ENCODE peak calls at places on chromosomes 6 and 20, in seven cellular contexts. M is A549, W is SK-N-SH, S is upper lobe of left lung, L is tibial nerve, Y is H1, A is stomach. F is an unnamed sample.

GRCh38 chr6:67630146-67630545 is 1004.9 kb upstream of the ADGRB3 start:
- DNase-seq in W (no peak), Y (no peak), S (no peak), L (no peak), A (no peak), M (no peak), F (no peak)

GRCh38 chr20:38216736-38217595 is 43.6 kb downstream of the KIAA1755 start:
- DNase-seq in M (no peak), A (no peak), L (no peak), Y (no peak), S (peak), W (no peak), F (no peak)

GRCh38 chr6:37483917-37484785 is 15.5 kb downstream of the CCDC167 start:
- DNase-seq in W (peak), A (peak), L (no peak), M (peak), S (peak), Y (peak), F (peak)

GRCh38 chr6:138145402-138145801 is 16.3 kb upstream of the ARFGEF3 start:
- DNase-seq in W (no peak), A (no peak), L (no peak), M (no peak), Y (no peak), S (no peak), F (no peak)

GRCh38 chr6:144471986-144472385 is 186.9 kb downstream of the UTRN start:
- DNase-seq in A (no peak), Y (no peak), M (no peak), W (no peak), L (no peak), S (no peak), F (no peak)

GRCh38 chr6:43171284-43172126 is 436 bp downstream of the SRF start:
- DNase-seq in W (peak), L (no peak), M (no peak), A (no peak), S (peak), Y (no peak), F (no peak)

GRCh38 chr20:38337561-38338140 is 8.6 kb upstream of the LBP start:
- DNase-seq in M (peak), Y (peak), S (no peak), L (no peak), W (peak), A (no peak), F (no peak)

GRCh38 chr6:131282417-131282816 is 147.2 kb downstream of the AKAP7 start:
- DNase-seq in L (no peak), S (no peak), A (no peak), M (no peak), Y (no peak), W (no peak), F (no peak)

GRCh38 chr20:1010659-1011058 is 8.5 kb upstream of the RSPO4 start:
- DNase-seq in M (no peak), L (no peak), Y (no peak), S (no peak), A (no peak), W (no peak), F (no peak)

GRCh38 chr20:24935786-24936525 is 13.1 kb upstream of the CST7 start:
- DNase-seq in W (no peak), L (no peak), M (no peak), A (no peak), Y (no peak), S (no peak), F (no peak)

GRCh38 chr6:137571854-137572253 is 77.7 kb upstream of the OLIG3 start:
- DNase-seq in S (no peak), Y (no peak), M (peak), W (peak), A (peak), L (no peak), F (no peak)

GRCh38 chr6:155646443-155646842 is 190.8 kb upstream of the NOX3 start:
- DNase-seq in Y (no peak), L (no peak), M (no peak), S (no peak), W (no peak), A (no peak), F (no peak)

GRCh38 chr6:142853244-142854180 is 91.5 kb downstream of the HIVEP2 start:
- DNase-seq in Y (no peak), W (no peak), M (no peak), L (no peak), S (no peak), A (no peak), F (no peak)

GRCh38 chr6:142848156-142848555 is 96.8 kb downstream of the HIVEP2 start:
- DNase-seq in W (no peak), S (no peak), L (no peak), Y (no peak), M (no peak), A (no peak), F (no peak)

GRCh38 chr6:142851601-142852000 is 93.4 kb downstream of the HIVEP2 start:
- DNase-seq in A (no peak), Y (no peak), L (no peak), M (no peak), S (no peak), W (no peak), F (no peak)

GRCh38 chr6:142848969-142849368 is 96.0 kb downstream of the HIVEP2 start:
- DNase-seq in A (no peak), Y (no peak), S (no peak), M (no peak), W (no peak), L (no peak), F (no peak)

GRCh38 chr6:142850653-142851434 is 94.1 kb downstream of the HIVEP2 start:
- DNase-seq in L (no peak), A (no peak), Y (no peak), S (no peak), M (no peak), W (no peak), F (no peak)
- TF ChIP-seq EP300 in L (no peak), A (no peak), Y (no peak), S (no peak), M (no peak), W (no peak), F (no peak)

DNA sequence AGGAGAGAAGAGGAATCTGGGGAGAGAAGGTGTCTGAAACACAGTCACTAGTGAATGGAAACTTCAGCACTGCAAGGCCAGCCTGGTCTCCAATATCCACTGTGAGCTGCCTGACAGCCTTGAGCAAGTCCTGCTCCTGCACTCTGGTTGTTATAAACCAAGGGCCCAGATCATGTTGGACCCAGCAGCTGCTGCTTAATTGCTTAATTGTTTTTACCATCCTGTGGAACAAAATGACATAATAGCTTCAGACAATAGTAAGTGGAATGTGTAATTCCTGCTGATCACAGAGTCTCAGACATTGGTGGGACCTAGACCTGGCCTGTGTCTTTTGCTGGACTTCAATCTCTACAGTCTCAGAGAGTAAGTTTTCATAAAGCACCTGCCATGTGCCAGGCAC is 833.7 kb downstream of the TFAP2A start:
- DNase-seq in S (no peak), Y (no peak), W (no peak), M (no peak), L (no peak), A (no peak), F (no peak)
- H3K4me3 ChIP-seq in S (no peak), Y (no peak), W (no peak), M (no peak), L (no peak), A (no peak), F (no peak)

GRCh38 chr6:170578909-170579308 is 5.5 kb downstream of the PDCD2 start:
- DNase-seq in A (no peak), M (no peak), L (no peak), W (no peak), Y (no peak), S (no peak), F (no peak)

GRCh38 chr6:170583736-170584180 is 679 bp downstream of the PDCD2 start:
- DNase-seq in W (no peak), M (no peak), L (no peak), S (no peak), A (no peak), Y (no peak), F (no peak)

GRCh38 chr6:170584954-170585498 is 589 bp upstream of the PDCD2 start:
- DNase-seq in M (no peak), S (no peak), W (no peak), A (peak), Y (peak), L (no peak), F (no peak)

GRCh38 chr6:170584181-170584953 is at the start of gene PDCD2:
- DNase-seq in A (peak), L (peak), Y (peak), M (peak), W (peak), S (peak), F (peak)
- TF ChIP-seq EP300 in A (no peak), L (peak), Y (no peak), M (no peak), W (no peak), S (peak), F (no peak)

DNA sequence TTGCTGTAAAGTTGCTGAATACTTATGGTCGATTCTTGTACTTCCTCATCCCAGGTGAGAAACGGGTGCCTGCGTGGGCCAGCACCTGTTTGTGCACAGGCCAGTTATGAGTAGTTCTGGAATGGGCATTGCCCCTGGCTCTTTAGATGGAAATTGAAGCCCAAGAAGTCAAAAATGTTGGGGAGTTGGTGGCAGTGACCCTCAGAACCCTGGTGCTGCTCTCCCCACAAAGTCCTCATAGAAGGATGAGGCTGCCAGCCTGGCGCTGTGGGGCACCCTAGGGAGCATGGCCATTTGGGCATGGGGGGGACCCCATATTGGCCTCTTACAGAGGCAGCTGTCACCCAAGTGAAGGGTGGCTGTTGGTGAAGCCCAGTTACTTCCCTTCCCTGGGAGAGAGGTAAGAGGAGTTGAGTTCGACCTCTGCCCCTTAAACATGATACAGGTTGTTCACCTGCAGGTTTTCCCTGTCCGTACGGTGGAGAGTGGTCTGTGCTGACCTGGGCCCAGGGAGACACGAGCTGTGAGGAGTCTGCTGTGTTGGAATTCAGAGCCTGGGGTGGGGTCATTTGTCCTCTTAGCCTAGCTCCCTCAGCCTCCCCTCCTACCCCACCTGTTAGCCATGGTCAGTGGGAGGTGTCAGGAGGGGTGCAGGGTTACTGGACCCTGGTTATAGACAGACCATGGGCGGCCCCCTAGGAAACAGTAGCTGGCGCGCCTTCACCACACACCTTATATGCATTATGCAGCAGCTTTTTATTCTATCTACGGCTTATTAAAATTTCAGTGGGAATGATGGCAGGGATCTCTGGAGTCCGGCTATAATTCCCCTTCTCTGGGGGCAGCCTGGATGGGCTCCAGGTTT is 4.9 kb downstream of the HMGA1 start:
- DNase-seq in L (no peak), Y (no peak), M (no peak), W (no peak), A (no peak), S (no peak), F (no peak)
- H3K4me3 ChIP-seq in L (no peak), Y (no peak), M (no peak), W (no peak), A (no peak), S (no peak), F (no peak)

DNA sequence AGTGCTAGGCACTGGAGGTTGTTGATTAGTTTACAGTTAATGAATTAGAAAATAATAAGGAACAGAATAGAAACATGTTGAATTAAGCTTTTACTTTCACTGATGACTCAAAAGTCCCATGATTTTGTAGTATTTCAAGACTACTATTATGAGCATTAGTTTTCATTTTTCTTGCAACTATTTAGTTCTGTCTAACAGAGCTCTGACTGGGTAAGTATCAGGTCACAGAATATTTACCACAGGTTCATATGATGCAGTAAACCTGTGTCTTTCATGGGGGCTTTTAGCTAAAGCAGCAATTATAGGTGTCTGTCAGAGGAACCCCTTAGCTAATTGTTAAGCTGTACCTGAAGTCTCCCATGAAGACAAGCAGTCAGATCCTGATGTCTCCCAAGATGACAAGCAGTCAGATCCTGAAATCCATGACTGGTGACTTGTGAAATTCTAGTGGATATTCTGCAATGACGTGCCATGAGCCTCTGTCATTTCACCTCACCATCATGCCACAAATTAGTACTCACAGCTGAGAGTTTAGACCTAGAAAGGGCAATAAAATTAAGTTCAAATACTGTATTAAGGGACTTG is 8.2 kb upstream of the GPR31 start:
- DNase-seq in A (no peak), Y (no peak), S (no peak), W (no peak), M (no peak), L (no peak), F (no peak)
- TF ChIP-seq EP300 in A (no peak), Y (no peak), S (no peak), W (no peak), M (no peak), L (no peak), F (no peak)

GRCh38 chr20:46898433-46898832 is 3.8 kb downstream of the EYA2 start:
- DNase-seq in S (no peak), W (no peak), A (no peak), M (no peak), Y (no peak), L (no peak), F (no peak)
- H3K4me3 ChIP-seq in S (no peak), W (no peak), A (no peak), M (no peak), Y (no peak), L (no peak), F (no peak)

GRCh38 chr20:18165553-18165952 is 27.9 kb downstream of the KAT14 start:
- DNase-seq in L (no peak), A (no peak), M (no peak), S (no peak), Y (no peak), W (no peak), F (no peak)
- TF ChIP-seq EP300 in L (no peak), A (no peak), M (no peak), S (no peak), Y (no peak), W (no peak), F (no peak)

DNA sequence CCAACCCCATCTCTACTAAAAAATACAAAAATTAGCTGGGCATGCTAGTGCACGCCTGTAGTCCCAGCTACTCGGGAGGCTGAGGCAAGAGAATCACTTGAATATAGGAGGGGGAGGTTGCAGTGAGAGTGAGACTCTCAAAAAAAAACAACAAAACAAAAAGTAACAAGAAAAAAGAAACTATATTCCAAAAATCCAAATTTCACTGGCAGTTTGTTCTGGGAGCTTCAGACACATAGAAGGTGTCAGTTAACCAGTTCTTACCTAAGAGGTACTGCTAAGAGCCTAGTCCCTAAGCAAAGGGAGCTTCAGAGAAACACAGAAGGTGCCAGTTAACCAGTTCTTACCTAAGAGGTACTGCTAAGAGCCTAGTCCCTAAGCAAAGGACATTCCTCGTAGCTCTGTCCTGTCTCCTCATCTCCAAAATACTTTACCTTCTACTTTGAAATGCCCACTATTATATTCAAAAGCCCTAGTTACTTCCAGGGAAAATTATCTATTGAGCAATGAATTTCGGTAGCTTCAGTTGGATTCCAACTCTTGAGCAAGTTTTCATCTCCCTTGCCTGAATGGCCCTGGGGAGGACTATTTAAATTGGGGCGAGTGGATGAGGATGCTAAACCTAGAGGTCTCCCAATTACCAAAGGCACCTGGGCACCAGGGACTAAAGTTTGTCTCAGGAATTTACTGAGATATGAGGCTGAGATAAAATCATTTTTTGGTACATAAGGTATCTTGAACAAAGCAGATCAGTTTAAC is 41.0 kb downstream of the HFE start:
- DNase-seq in Y (no peak), M (no peak), W (no peak), A (no peak), L (no peak), S (no peak), F (no peak)
- H3K4me3 ChIP-seq in Y (no peak), M (peak), W (peak), A (no peak), L (peak), S (no peak), F (no peak)

F was measured in ovary.